ENCODE peak calls at places on chromosomes 1 and 21, in six cellular contexts. J, H, O, Q, Y and U are unnamed samples.

GRCh38 chr1:65163193-65163805 is 15.3 kb downstream of the AK4 start:
- DNase-seq in Q (no peak), H (no peak), O (no peak), J (no peak), Y (no peak), U (no peak)

GRCh38 chr1:58412071-58412580 is 134.4 kb downstream of the OMA1 start:
- DNase-seq in H (no peak), J (no peak), Y (no peak), Q (peak), O (peak), U (peak)

GRCh38 chr1:233240839-233241682 is 54.5 kb downstream of the PCNX2 start:
- DNase-seq in H (peak), J (peak), Q (peak), O (peak), Y (no peak), U (peak)

GRCh38 chr1:27726173-27726793 is 522 bp downstream of the FAM76A start:
- DNase-seq in O (peak), Y (no peak), Q (peak), J (no peak), H (peak), U (peak)

GRCh38 chr1:206037521-206037920 is 13.8 kb upstream of the CTSE start:
- DNase-seq in J (no peak), H (no peak), O (no peak), Q (no peak), Y (no peak), U (no peak)

GRCh38 chr1:211951856-211952255 is 83.5 kb downstream of the INTS7 start:
- DNase-seq in J (no peak), Q (peak), Y (no peak), O (peak), H (no peak), U (no peak)

GRCh38 chr1:20689645-20690056 is 28.2 kb downstream of the KIF17 start:
- DNase-seq in Y (no peak), Q (no peak), H (no peak), J (no peak), O (no peak), U (no peak)

GRCh38 chr1:227437495-227438008 is 119.3 kb upstream of the CDC42BPA start:
- DNase-seq in O (peak), Q (peak), Y (no peak), J (no peak), H (no peak), U (no peak)

GRCh38 chr1:78177708-78178270 is 132.0 kb downstream of the GIPC2 start:
- DNase-seq in Q (no peak), O (no peak), H (no peak), Y (no peak), J (no peak), U (no peak)

GRCh38 chr1:78619803-78620579 is at the start of gene IFI44L:
- DNase-seq in Q (peak), Y (no peak), J (no peak), H (no peak), O (peak), U (peak)

GRCh38 chr1:26994020-26994745 is 691 bp downstream of the TRNP1 start:
- DNase-seq in J (no peak), Q (no peak), O (no peak), H (peak), Y (no peak), U (no peak)

GRCh38 chr1:65255088-65256050 is 54.0 kb upstream of the DNAJC6 start:
- DNase-seq in J (no peak), H (peak), Y (no peak), Q (peak), O (no peak), U (no peak)

GRCh38 chr1:156661932-156662587 is 15.1 kb downstream of the NES start:
- DNase-seq in H (no peak), Q (peak), O (peak), Y (no peak), J (no peak), U (no peak)
- H3K23ac ChIP-seq in H (no peak), Q (no peak), O (peak), Y (no peak), J (no peak), U (no peak)

DNA sequence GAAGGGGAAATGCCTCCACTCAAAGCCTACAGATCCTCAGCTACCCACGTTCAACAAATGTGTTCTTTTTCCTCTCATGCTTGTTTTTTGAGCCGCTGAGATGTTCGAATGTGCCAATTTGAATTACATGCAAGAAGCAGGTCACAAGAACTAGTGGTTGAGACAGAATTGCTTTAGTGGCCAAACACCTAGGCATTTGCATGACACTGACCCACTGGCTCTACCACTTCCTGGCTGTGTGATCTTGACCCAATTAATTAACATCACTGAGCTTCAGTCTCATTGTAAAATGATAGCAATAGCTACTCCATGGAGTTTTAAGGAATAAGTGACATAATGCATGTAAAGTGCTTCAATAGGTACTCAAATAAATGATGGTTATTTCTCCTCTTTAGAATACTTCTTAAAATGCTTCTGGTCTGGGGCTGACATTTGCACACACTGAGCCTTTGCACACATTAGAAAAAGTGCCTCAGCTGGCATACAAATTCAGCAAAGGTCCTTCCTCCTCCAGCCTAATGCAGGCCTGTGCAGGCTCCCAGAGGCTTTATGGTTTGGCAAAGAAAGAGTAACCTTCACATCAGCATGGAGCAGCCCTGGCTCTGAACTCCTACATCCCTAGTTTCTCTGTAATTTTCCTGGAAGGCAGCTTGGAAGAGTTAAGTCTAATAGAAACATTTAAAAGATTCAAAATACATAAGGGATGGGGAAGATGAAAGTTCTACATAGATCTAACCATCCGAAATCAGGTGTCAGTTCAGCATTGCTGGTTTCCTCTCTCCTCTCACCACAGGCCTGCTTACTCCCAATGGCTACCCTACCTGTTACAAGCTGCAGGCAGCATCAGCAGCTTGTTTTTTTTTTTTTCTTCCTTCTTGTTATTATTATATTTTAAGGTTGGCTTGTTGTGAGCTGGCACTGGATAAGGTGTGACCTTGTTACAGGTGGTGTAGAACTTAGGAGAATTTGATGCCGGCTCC is 107.4 kb downstream of the TBX19 start:
- DNase-seq in Y (no peak), O (no peak), H (peak), J (no peak), Q (no peak), U (no peak)
- H2AFZ ChIP-seq in Y (peak), O (no peak), H (no peak), J (no peak), Q (no peak), U (no peak)

DNA sequence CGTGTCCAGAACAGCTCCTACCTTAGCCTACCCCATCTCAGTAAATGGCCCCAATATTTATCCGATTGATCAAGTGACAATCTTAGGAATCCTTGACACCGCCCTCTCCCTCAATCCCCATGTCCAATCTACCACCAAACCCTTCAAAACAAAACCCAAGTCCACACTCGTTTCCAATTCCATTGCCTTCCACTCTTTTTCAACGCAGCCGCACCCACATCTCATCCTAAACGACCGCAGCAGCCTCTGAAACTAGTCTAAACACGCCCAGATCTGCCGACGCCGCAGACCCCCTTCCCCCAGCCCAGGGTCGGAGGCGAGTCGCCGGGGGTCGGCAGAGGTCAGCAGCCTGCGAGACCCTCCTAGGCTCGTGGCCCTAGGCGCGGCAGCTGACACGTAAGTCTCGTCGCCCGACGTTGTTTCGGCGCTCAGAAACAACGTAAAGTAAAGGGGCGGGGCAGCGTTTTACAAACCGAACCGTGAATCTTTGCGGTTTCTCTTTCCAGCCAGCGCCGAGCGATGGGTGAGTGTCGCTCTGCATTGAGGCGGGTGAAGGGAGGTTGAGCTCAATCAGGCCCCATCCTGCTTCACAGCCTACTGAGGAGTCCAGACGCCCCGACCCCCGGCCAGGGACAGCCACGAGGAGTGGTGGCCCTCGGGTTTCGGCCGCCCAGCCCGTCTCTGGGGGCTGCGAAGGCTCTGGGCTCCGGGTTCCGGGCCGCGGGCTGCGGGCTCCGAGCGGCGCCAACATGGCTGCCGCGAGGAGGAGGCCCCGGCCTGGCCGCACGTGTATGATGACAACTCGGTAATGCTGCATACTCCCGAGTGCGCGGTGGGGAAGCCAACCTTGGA is at the start of gene RPS8:
- DNase-seq in O (peak), Y (peak), H (peak), Q (peak), J (peak), U (peak)
- H2AK5ac ChIP-seq in O (peak), Y (peak), H (peak), Q (peak), J (peak), U (peak)

GRCh38 chr1:938711-939504 is 15.2 kb downstream of the SAMD11 start:
- DNase-seq in Y (no peak), H (peak), O (no peak), Q (no peak), J (no peak), U (no peak)
- H3K23ac ChIP-seq in Y (no peak), H (no peak), O (no peak), Q (no peak), J (peak), U (no peak)

GRCh38 chr21:33139084-33139483 is 69.1 kb downstream of the OLIG1 start:
- DNase-seq in Q (no peak), O (no peak), Y (no peak), J (no peak), H (no peak), U (no peak)

GRCh38 chr21:33136898-33137502 is 67.1 kb downstream of the OLIG1 start:
- DNase-seq in J (no peak), O (no peak), Q (no peak), H (no peak), Y (no peak), U (no peak)

GRCh38 chr21:33133912-33134311 is 64.0 kb downstream of the OLIG1 start:
- DNase-seq in H (no peak), O (no peak), Q (no peak), J (no peak), Y (no peak), U (no peak)

GRCh38 chr21:33132054-33132453 is 62.1 kb downstream of the OLIG1 start:
- DNase-seq in Q (no peak), H (no peak), Y (no peak), O (no peak), J (no peak), U (no peak)

DNA sequence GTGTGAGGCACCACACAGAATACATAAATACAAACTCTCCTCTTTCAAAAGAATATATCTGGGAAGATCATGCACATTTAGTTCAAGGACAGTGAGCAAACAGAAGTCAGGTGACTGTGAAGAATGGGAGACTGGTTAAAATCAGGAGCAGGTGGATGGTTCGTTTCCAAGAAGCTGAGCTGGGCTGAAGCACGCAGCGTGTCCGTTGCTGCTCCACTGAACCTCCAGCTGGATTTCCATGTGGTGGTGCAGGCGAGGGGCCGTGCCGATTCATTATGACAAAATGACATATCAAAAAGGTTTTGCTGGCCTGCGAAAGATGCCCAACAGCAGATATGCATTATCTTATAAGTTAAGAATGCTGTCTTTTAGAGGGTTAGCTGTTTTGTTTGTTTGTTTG is 66.0 kb downstream of the OLIG1 start:
- DNase-seq in H (no peak), Q (no peak), J (no peak), O (no peak), Y (no peak), U (peak)
- H2AFZ ChIP-seq in H (no peak), Q (no peak), J (no peak), O (no peak), Y (no peak), U (no peak)

DNA sequence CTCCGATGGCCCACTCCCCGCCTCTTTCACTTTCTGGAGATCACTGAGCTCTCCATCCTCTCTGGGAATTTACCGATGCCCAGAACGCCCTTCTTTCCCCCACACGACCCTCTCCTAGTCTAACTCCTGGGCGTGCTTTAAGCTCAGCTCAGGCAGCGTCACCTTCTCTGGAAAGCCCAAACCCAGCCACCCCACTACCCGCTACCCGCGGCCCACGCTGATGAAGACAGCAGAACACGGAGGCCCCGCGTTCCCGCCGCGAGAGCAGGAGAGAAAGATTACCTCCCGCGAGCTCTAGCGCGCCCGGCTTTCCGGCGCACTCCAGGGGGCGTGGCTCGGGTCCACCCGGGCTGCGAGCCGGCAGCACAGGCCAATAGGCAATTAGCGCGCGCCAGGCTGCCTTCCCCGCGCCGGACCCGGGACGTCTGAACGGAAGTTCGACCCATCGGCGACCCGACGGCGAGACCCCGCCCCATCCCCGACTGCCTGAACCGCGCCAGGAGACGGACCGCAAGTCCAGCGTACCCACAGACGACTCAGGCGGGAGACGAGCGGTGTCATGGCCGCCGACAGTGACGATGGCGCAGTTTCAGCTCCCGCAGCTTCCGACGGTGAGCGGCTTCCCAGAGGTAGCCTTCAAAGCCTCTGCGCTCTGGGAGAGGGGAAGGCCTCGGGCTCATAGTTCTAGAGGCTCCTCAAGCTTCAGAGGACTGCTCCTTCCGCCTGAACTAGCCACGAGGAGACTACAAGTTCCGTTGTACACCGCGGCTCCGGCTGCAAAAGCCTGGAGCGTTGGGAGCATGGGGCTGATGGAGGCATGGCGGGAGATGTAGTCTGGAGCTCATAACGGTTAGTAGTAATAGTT is at the start of the genes MUTYH and TOE1:
- DNase-seq in J (peak), Y (peak), O (peak), Q (peak), H (peak), U (peak)
- H2AK5ac ChIP-seq in J (peak), Y (peak), O (peak), Q (no peak), H (no peak), U (no peak)

GRCh38 chr1:155079210-155079486 is 511 bp downstream of the EFNA3 start:
- DNase-seq in H (no peak), O (no peak), Y (no peak), Q (no peak), J (no peak), U (no peak)

GRCh38 chr1:155078496-155079209 is at the start of gene EFNA3:
- DNase-seq in O (peak), Q (peak), J (peak), Y (no peak), H (peak), U (no peak)

GRCh38 chr1:155080250-155081228 is 1.9 kb downstream of the EFNA3 start:
- DNase-seq in H (peak), Q (peak), Y (no peak), J (peak), O (no peak), U (no peak)

GRCh38 chr1:155077758-155078495 is 710 bp upstream of the EFNA3 start:
- DNase-seq in O (no peak), Q (no peak), J (no peak), Y (no peak), H (no peak), U (no peak)

GRCh38 chr1:155079487-155080249 is 1.0 kb downstream of the EFNA3 start:
- DNase-seq in H (no peak), J (no peak), O (no peak), Y (no peak), Q (peak), U (no peak)
- H3K23ac ChIP-seq in H (no peak), J (peak), O (no peak), Y (no peak), Q (no peak), U (peak)

GRCh38 chr1:117001254-117001927 is at the start of gene CD101:
- DNase-seq in Q (no peak), Y (no peak), H (no peak), J (no peak), O (no peak), U (no peak)
- H2AFZ ChIP-seq in Q (no peak), Y (no peak), H (no peak), J (no peak), O (no peak), U (no peak)

DNA sequence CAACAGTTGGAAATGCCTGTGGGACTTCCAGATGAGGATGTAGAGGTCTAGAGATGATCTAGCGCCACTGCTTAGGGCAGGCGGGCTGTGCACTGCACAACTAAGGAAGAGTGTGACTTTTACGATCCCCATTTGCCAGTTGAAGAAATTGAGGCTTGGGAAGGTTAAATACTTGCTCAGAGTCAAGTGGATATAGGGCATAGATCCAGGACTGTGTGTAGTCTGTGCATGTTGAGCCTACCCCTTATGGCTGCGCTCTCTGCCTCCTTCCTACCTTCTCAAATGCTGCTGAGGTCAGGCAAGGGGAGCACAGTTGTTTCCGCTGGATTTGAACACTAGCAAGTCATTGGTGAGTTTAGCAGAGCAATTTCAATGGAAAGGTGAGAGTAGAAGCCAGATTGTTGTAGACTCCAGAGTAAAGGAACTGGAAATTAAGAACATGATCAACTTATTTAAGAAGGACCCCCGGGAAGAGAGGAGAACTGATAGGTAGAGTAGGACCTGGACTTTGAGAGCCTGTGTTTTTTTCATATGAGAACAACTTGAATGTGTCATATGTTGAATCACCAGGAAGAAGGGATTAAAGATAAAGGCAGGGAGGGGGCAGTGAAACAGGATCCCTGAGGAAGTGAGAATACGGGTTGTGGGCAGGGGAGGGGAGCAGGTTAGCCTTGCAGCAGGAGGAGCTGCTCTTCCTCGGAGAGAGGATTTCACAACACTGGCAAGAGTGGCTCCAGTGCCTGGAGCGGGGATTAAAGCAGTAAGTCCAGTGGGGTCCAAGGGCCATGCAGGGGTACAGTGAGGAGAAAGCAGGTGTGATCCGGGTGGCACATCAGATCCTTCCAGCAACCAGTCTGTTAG is 2.7 kb downstream of the CAPN2 start:
- DNase-seq in O (peak), Q (peak), J (no peak), Y (no peak), H (no peak), U (peak)
- H2AK5ac ChIP-seq in O (peak), Q (peak), J (no peak), Y (peak), H (no peak), U (peak)

DNA sequence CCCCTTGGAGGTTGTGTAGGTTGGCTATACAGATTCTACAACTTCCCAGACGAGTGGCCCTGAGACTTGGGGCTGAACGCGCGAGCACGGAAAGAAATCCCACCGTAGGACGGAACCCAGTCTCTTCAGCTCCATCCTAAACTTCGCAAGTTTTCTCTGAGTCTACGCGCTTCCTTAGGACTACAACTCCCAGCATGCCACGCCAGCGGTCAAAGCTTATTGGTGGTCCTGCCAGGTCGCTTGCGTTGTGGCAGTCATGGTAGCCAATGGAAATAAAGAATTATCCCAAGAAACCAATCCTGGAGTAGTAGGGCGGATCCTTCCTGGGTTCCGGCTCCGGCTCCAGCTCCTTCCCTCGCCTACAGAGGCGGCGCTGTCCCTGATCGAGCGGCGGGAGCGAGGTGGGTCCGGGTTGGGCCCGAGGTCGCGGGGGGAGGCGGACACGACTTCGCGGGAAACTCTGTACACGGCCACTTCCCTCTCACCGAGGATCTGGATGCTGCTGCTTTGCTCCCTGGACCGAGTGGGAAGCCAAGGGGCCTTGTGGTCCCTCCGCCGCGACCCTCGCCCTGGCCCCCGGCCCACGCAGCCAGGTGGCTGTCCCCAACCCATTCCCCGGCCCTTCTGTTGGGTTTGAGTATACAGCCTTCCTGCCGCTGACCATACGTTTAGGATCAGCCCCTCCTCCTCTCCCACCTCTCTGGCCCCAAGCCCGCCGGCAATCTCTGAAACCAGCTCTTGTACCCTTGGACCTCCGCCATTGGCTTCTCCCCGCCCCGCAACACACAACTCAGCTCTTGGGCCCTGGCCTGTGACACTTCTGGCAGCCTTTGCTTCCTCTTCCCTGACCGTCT is at the start of gene ZNF691:
- DNase-seq in J (peak), Y (peak), O (peak), Q (peak), H (peak), U (peak)
- H3K23ac ChIP-seq in J (peak), Y (no peak), O (peak), Q (peak), H (no peak), U (no peak)